ENCODE peak calls at places on chromosomes 5 and 9, in four cellular contexts. Q is HT1080; H is activated CD8-positive, alpha-beta memory T cell treated with anti-CD3 and anti-CD28 coated beads, Interleukin-2, amount 10 ng/mL, durations not matched to agents 7 days and 5 days; T is right lobe of liver. U is an unnamed sample.

GRCh38 chr5:68423154-68423811 is 207.7 kb downstream of the PIK3R1 start:
- DNase-seq in H (no peak), Q (no peak), T (no peak), U (no peak)

GRCh38 chr5:37615184-37615583 is 224.7 kb downstream of the GDNF start:
- DNase-seq in T (no peak), Q (peak), H (no peak), U (no peak)

GRCh38 chr5:162174358-162174757 is 106.8 kb downstream of the GABRG2 start:
- DNase-seq in H (no peak), Q (no peak), T (no peak), U (no peak)

GRCh38 chr5:57666582-57666981 is 184.0 kb upstream of the ACTBL2 start:
- DNase-seq in H (no peak), T (no peak), Q (peak), U (no peak)

GRCh38 chr9:13213337-13213736 is 66.2 kb downstream of the MPDZ start:
- DNase-seq in H (no peak), Q (peak), T (no peak), U (no peak)

GRCh38 chr5:110109685-110110084 is 420.0 kb downstream of the MAN2A1 start:
- DNase-seq in H (no peak), Q (no peak), T (peak), U (no peak)

GRCh38 chr9:90611568-90611967 is 31.1 kb downstream of the DIRAS2 start:
- DNase-seq in H (no peak), Q (no peak), T (peak), U (no peak)

GRCh38 chr9:109901191-109901590 is 121.2 kb downstream of the PALM2AKAP2 start:
- DNase-seq in H (no peak), T (no peak), Q (no peak), U (no peak)

GRCh38 chr5:73901455-73901854 is 275.5 kb downstream of the ARHGEF28 start:
- DNase-seq in H (no peak), Q (peak), T (peak), U (no peak)

GRCh38 chr9:129604766-129605163 is 16.1 kb downstream of the C9orf50 start:
- DNase-seq in H (no peak), Q (no peak), T (no peak), U (no peak)

GRCh38 chr5:178998441-178998840 is 3.3 kb upstream of the GRM6 start:
- DNase-seq in Q (no peak), H (no peak), T (no peak), U (no peak)

GRCh38 chr5:43437062-43437660 is 25.0 kb upstream of the CCL28 start:
- DNase-seq in H (no peak), T (no peak), Q (no peak), U (no peak)

GRCh38 chr5:79666758-79667157 is 22.9 kb upstream of the CMYA5 start:
- DNase-seq in Q (no peak), T (no peak), H (no peak), U (no peak)

GRCh38 chr5:95669540-95669939 is 13.3 kb downstream of the SPATA9 start:
- DNase-seq in H (no peak), T (peak), Q (peak), U (no peak)

GRCh38 chr9:95044731-95045508 is 272.6 kb downstream of the FANCC start:
- DNase-seq in T (no peak), H (no peak), Q (no peak), U (no peak)

GRCh38 chr9:112299514-112299913 is 33.9 kb downstream of the PTBP3 start:
- DNase-seq in Q (peak), H (no peak), T (no peak), U (no peak)

GRCh38 chr5:137376127-137376526 is 123.0 kb downstream of the SPOCK1 start:
- DNase-seq in H (no peak), Q (no peak), T (no peak), U (no peak)

GRCh38 chr9:85212887-85213286 is 528.9 kb downstream of the AGTPBP1 start:
- DNase-seq in Q (peak), T (no peak), H (no peak), U (no peak)

GRCh38 chr5:130759061-130759460 is 406.0 kb downstream of the HINT1 start:
- DNase-seq in Q (no peak), T (no peak), H (no peak), U (no peak)

GRCh38 chr5:88298425-88298824 is 29.8 kb upstream of the TMEM161B start:
- DNase-seq in Q (peak), H (no peak), T (no peak), U (no peak)

GRCh38 chr9:69149321-69149807 is 24.7 kb upstream of the TJP2 start:
- DNase-seq in H (peak), Q (peak), T (no peak), U (no peak)

GRCh38 chr9:134722120-134722701 is 80.6 kb downstream of the COL5A1 start:
- DNase-seq in Q (no peak), T (no peak), H (no peak), U (no peak)

GRCh38 chr5:66987949-66988838 is 208.4 kb downstream of the CD180 start:
- DNase-seq in T (no peak), H (no peak), Q (no peak), U (no peak)

GRCh38 chr9:85215936-85216335 is 525.8 kb downstream of the AGTPBP1 start:
- DNase-seq in Q (no peak), H (no peak), T (no peak), U (no peak)

GRCh38 chr9:29063031-29063430 is 1489.8 kb upstream of the C9orf72 start:
- DNase-seq in H (no peak), Q (no peak), T (no peak), U (no peak)

GRCh38 chr5:93909356-93909755 is 168.0 kb upstream of the POU5F2 start:
- DNase-seq in T (no peak), Q (no peak), H (no peak), U (no peak)

GRCh38 chr5:56534102-56534501 is 281.2 kb upstream of the MAP3K1 start:
- DNase-seq in H (no peak), T (no peak), Q (peak), U (no peak)

GRCh38 chr9:7799934-7800285 is 332 bp upstream of the DMAC1 start:
- DNase-seq in T (no peak), Q (no peak), H (no peak), U (no peak)

GRCh38 chr9:101536938-101537337 is 3.3 kb downstream of the RNF20 start:
- DNase-seq in T (no peak), Q (peak), H (peak), U (no peak)

GRCh38 chr9:116795859-116796258 is 108.8 kb downstream of the TRIM32 start:
- DNase-seq in H (no peak), Q (no peak), T (no peak), U (no peak)

GRCh38 chr5:126358525-126358924 is 64.7 kb upstream of the GRAMD2B start:
- DNase-seq in T (no peak), H (peak), Q (peak), U (no peak)

U was measured in GM12891.